ENCODE peak calls at places on chromosomes 1 and 21, in seven cellular contexts. T is IMR-90; J is lower lobe of right lung; U is breast epithelium; L is CD8-positive, alpha-beta T cell; Q is coronary artery; M is heart left ventricle. G is an unnamed sample.

GRCh38 chr21:39377444-39378050 is 28.7 kb upstream of the HMGN1 start:
- DNase-seq in T (no peak), L (no peak), J (no peak), U (no peak), Q (no peak), M (no peak), G (no peak)

GRCh38 chr1:84433253-84434080 is 35.2 kb downstream of the DNASE2B start:
- DNase-seq in T (peak), Q (no peak), L (peak), M (peak), U (no peak), J (peak), G (peak)

GRCh38 chr1:60052634-60053033 is 20.9 kb downstream of the C1orf87 start:
- DNase-seq in Q (no peak), L (no peak), T (no peak), M (no peak), J (no peak), U (no peak), G (no peak)

GRCh38 chr1:39141925-39142324 is 62.6 kb upstream of the MACF1 start:
- DNase-seq in M (no peak), U (no peak), T (peak), Q (no peak), L (no peak), J (no peak), G (no peak)

GRCh38 chr1:1237874-1238701 is 6.1 kb downstream of the B3GALT6 start:
- DNase-seq in L (no peak), J (no peak), U (peak), T (no peak), M (no peak), Q (no peak), G (no peak)

GRCh38 chr1:11790880-11791715 is 14.7 kb downstream of the MTHFR start:
- DNase-seq in L (no peak), U (peak), T (peak), Q (peak), M (peak), J (peak), G (peak)

GRCh38 chr1:63759778-63760177 is 14.0 kb upstream of the ROR1 start:
- DNase-seq in T (no peak), M (no peak), Q (no peak), U (no peak), J (no peak), L (no peak), G (no peak)

GRCh38 chr1:5720936-5721335 is 271.3 kb downstream of the NPHP4 start:
- DNase-seq in U (no peak), L (no peak), M (no peak), Q (no peak), T (no peak), J (peak), G (no peak)

GRCh38 chr1:27602510-27603319 is 1.2 kb downstream of the AHDC1 start:
- DNase-seq in J (peak), T (peak), Q (no peak), U (no peak), M (peak), L (no peak), G (no peak)

GRCh38 chr1:212482352-212483153 is 49.8 kb downstream of the NENF start:
- DNase-seq in T (peak), J (no peak), L (no peak), M (no peak), U (no peak), Q (no peak), G (no peak)

GRCh38 chr1:44033756-44034155 is 2.5 kb upstream of the SLC6A9 start:
- DNase-seq in Q (peak), U (no peak), M (no peak), J (no peak), T (no peak), L (no peak), G (no peak)

GRCh38 chr1:111199881-111200801 is at the start of gene DENND2D:
- DNase-seq in T (no peak), Q (no peak), U (peak), L (no peak), J (peak), M (peak), G (peak)

GRCh38 chr21:42006765-42007164 is 3.4 kb downstream of the ZBTB21 start:
- DNase-seq in M (no peak), J (no peak), L (no peak), U (no peak), Q (no peak), T (no peak), G (no peak)

GRCh38 chr1:40311692-40312091 is 5.4 kb downstream of the COL9A2 start:
- DNase-seq in J (no peak), T (no peak), L (no peak), Q (no peak), U (no peak), M (no peak), G (no peak)

GRCh38 chr21:28099296-28099695 is 893.4 kb downstream of the LTN1 start:
- DNase-seq in T (peak), Q (no peak), L (no peak), J (no peak), M (peak), U (no peak), G (no peak)

G was measured in nucleus accumbens.